ENCODE peak calls at places on chromosomes 13 and 19, in ten cellular contexts. B is stomach, W is IMR-90, C is Peyer's patch, O is transverse colon, S is uterus, K is endothelial cell of umbilical vein, E is ovary, J is breast epithelium, M is thyroid gland. N is an unnamed sample.

GRCh38 chr13:94335786-94336357 is 143.6 kb downstream of the DCT start:
- DNase-seq in B (no peak), W (peak), C (no peak), O (no peak), S (no peak), K (peak), E (no peak), J (no peak), M (no peak), N (no peak)

GRCh38 chr19:46428278-46429141 is at the start of gene PNMA8C:
- DNase-seq in B (peak), W (peak), C (peak), O (peak), S (peak), K (peak), E (peak), J (no peak), M (peak), N (peak)

GRCh38 chr19:49682274-49682673 is 5.2 kb downstream of the PRMT1 start:
- DNase-seq in B (no peak), W (no peak), C (no peak), O (no peak), S (no peak), K (no peak), E (no peak), J (no peak), M (no peak), N (no peak)

GRCh38 chr19:41219924-41220567 is 1.0 kb downstream of the AXL start:
- DNase-seq in B (no peak), W (peak), C (peak), O (peak), S (peak), K (no peak), E (peak), J (no peak), M (no peak), N (no peak)

GRCh38 chr19:35213678-35214632 is 14.6 kb downstream of the FAM187B start:
- DNase-seq in B (peak), W (peak), C (peak), O (peak), S (peak), K (peak), E (peak), J (peak), M (peak), N (no peak)

GRCh38 chr13:28441533-28441928 is 53.4 kb downstream of the FLT1 start:
- DNase-seq in B (no peak), W (no peak), C (no peak), O (no peak), S (no peak), K (no peak), E (no peak), J (no peak), M (no peak), N (no peak)

GRCh38 chr13:49341941-49342340 is 94.2 kb downstream of the CDADC1 start:
- DNase-seq in B (no peak), W (no peak), C (no peak), O (no peak), S (no peak), K (no peak), E (no peak), J (no peak), M (no peak), N (no peak)

GRCh38 chr13:44155422-44156293 is 218.0 kb upstream of the SERP2 start:
- DNase-seq in B (peak), W (peak), C (peak), O (peak), S (peak), K (peak), E (peak), J (peak), M (peak), N (no peak)

GRCh38 chr19:42252365-42253244 is 2.3 kb downstream of the ERF start:
- DNase-seq in B (no peak), W (peak), C (peak), O (no peak), S (peak), K (no peak), E (peak), J (no peak), M (peak), N (peak)

GRCh38 chr13:71252191-71252704 is 614.8 kb downstream of the DACH1 start:
- DNase-seq in B (no peak), W (no peak), C (no peak), O (no peak), S (no peak), K (peak), E (no peak), J (no peak), M (no peak), N (no peak)

GRCh38 chr19:36120092-36120983 is 5.1 kb downstream of the TBCB start:
- DNase-seq in B (no peak), W (no peak), C (no peak), O (no peak), S (no peak), K (no peak), E (no peak), J (no peak), M (no peak), N (no peak)

GRCh38 chr19:46902402-46902766 is 41.6 kb downstream of the ARHGAP35 start:
- DNase-seq in B (peak), W (peak), C (no peak), O (no peak), S (no peak), K (no peak), E (no peak), J (no peak), M (no peak), N (no peak)

GRCh38 chr19:45469132-45469834 is 1.5 kb downstream of the FOSB start:
- DNase-seq in B (peak), W (peak), C (peak), O (peak), S (peak), K (peak), E (peak), J (peak), M (peak), N (peak)

GRCh38 chr19:47157455-47158321 is 27.1 kb downstream of the SAE1 start:
- DNase-seq in B (peak), W (peak), C (peak), O (peak), S (no peak), K (peak), E (no peak), J (no peak), M (peak), N (no peak)

GRCh38 chr13:45370922-45371406 is 30.0 kb upstream of the TPT1 start:
- DNase-seq in B (peak), W (peak), C (peak), O (peak), S (peak), K (peak), E (peak), J (peak), M (peak), N (peak)

GRCh38 chr13:67200183-67200582 is 30.0 kb downstream of the PCDH9 start:
- DNase-seq in B (no peak), W (no peak), C (no peak), O (no peak), S (no peak), K (no peak), E (no peak), J (no peak), M (no peak), N (no peak)

GRCh38 chr19:7426986-7427385 is 61.8 kb downstream of the PEX11G start:
- DNase-seq in B (no peak), W (no peak), C (no peak), O (no peak), S (no peak), K (no peak), E (no peak), J (no peak), M (no peak), N (no peak)

GRCh38 chr19:18300930-18301717 is 19.7 kb upstream of the JUND start:
- DNase-seq in B (peak), W (peak), C (peak), O (peak), S (peak), K (no peak), E (peak), J (no peak), M (peak), N (peak)

GRCh38 chr19:28294395-28294794 is 918.6 kb downstream of the UQCRFS1 start:
- DNase-seq in B (no peak), W (no peak), C (no peak), O (peak), S (no peak), K (peak), E (no peak), J (no peak), M (no peak), N (no peak)

GRCh38 chr19:36267061-36267845 is 52.3 kb downstream of the ZNF146 start:
- DNase-seq in B (no peak), W (no peak), C (no peak), O (no peak), S (no peak), K (no peak), E (no peak), J (no peak), M (no peak), N (no peak)

GRCh38 chr19:36409841-36410240 is 8.6 kb downstream of the ZFP82 start:
- DNase-seq in B (no peak), W (no peak), C (no peak), O (no peak), S (no peak), K (no peak), E (no peak), J (no peak), M (no peak), N (no peak)

GRCh38 chr13:26051231-26052135 is at the start of gene SHISA2:
- DNase-seq in B (peak), W (peak), C (peak), O (no peak), S (no peak), K (peak), E (peak), J (no peak), M (peak), N (no peak)

GRCh38 chr13:23686948-23687347 is 116.7 kb downstream of the TNFRSF19 start:
- DNase-seq in B (no peak), W (no peak), C (no peak), O (no peak), S (no peak), K (no peak), E (no peak), J (no peak), M (no peak), N (no peak)

GRCh38 chr19:23505738-23506137 is 110.5 kb upstream of the ZNF91 start:
- DNase-seq in B (no peak), W (no peak), C (no peak), O (no peak), S (no peak), K (no peak), E (no peak), J (no peak), M (no peak), N (no peak)

GRCh38 chr13:41137951-41138350 is 5.3 kb upstream of the KBTBD6 start:
- DNase-seq in B (no peak), W (peak), C (no peak), O (no peak), S (no peak), K (no peak), E (no peak), J (no peak), M (no peak), N (no peak)

GRCh38 chr19:48596679-48597465 is 9.7 kb upstream of the SPACA4 start:
- DNase-seq in B (no peak), W (no peak), C (no peak), O (no peak), S (no peak), K (no peak), E (no peak), J (no peak), M (no peak), N (no peak)

GRCh38 chr13:46172531-46172991 is 9.4 kb downstream of the LCP1 start:
- DNase-seq in B (no peak), W (no peak), C (peak), O (peak), S (no peak), K (no peak), E (no peak), J (no peak), M (no peak), N (no peak)

GRCh38 chr13:95494082-95494681 is 58.3 kb upstream of the CLDN10 start:
- DNase-seq in B (no peak), W (peak), C (no peak), O (no peak), S (no peak), K (peak), E (no peak), J (no peak), M (no peak), N (peak)

GRCh38 chr19:1854542-1855039 is 6.3 kb upstream of the REXO1 start:
- DNase-seq in B (no peak), W (no peak), C (peak), O (peak), S (no peak), K (no peak), E (no peak), J (no peak), M (no peak), N (peak)

GRCh38 chr19:1854032-1854541 is 5.8 kb upstream of the REXO1 start:
- DNase-seq in B (no peak), W (no peak), C (no peak), O (no peak), S (no peak), K (no peak), E (no peak), J (no peak), M (no peak), N (no peak)

GRCh38 chr19:1856345-1856697 is 7.1 kb downstream of the KLF16 start:
- DNase-seq in B (no peak), W (no peak), C (no peak), O (no peak), S (no peak), K (no peak), E (no peak), J (no peak), M (no peak), N (no peak)

GRCh38 chr19:1855828-1856255 is 7.5 kb downstream of the KLF16 start:
- DNase-seq in B (no peak), W (peak), C (peak), O (no peak), S (no peak), K (no peak), E (no peak), J (no peak), M (no peak), N (peak)

GRCh38 chr19:1855040-1855827 is 7.0 kb upstream of the REXO1 start:
- DNase-seq in B (peak), W (peak), C (peak), O (peak), S (peak), K (peak), E (peak), J (peak), M (peak), N (peak)
- TF ChIP-seq POLR2A in B (no peak), W (peak), C (peak), O (peak), S (peak), K (peak), E (no peak), J (no peak), M (peak), N (peak)

GRCh38 chr13:27257648-27258253 is 6.4 kb downstream of the RPL21 start:
- DNase-seq in B (no peak), W (no peak), C (no peak), O (no peak), S (no peak), K (no peak), E (no peak), J (no peak), M (no peak), N (peak)

GRCh38 chr13:27259831-27260230 is 8.5 kb downstream of the RPL21 start:
- DNase-seq in B (no peak), W (no peak), C (no peak), O (no peak), S (no peak), K (peak), E (no peak), J (no peak), M (no peak), N (no peak)

GRCh38 chr13:27261376-27261775 is 9.3 kb upstream of the RASL11A start:
- DNase-seq in B (no peak), W (no peak), C (no peak), O (no peak), S (no peak), K (no peak), E (no peak), J (no peak), M (no peak), N (no peak)

GRCh38 chr13:27257233-27257568 is 5.8 kb downstream of the RPL21 start:
- DNase-seq in B (no peak), W (no peak), C (no peak), O (no peak), S (no peak), K (no peak), E (no peak), J (no peak), M (no peak), N (no peak)

GRCh38 chr13:27258637-27259377 is 7.4 kb downstream of the RPL21 start:
- DNase-seq in B (no peak), W (no peak), C (no peak), O (no peak), S (no peak), K (no peak), E (no peak), J (no peak), M (no peak), N (no peak)
- TF ChIP-seq POLR2A in B (no peak), W (peak), C (no peak), O (no peak), S (no peak), K (peak), E (no peak), J (no peak), M (no peak), N (no peak)

DNA sequence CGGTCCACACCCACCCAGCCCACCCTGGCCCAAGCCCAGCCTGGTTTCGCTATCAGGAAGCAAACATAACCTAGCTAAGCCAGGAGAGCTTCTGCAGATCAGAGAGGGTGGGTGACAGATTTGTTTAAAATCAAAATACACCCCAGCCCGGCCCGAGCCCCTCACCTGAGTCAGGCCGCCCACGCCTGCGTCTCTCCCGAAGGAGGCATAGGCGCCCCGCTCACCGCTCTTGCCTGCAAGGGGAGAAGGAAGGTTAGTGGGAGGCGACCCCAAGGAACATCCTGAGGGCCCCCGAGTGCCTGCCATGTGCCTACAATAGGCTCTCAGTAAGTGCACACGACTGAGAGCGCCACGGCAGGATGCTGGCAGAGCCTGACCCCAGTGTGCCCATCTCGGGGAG is 21.9 kb upstream of the UQCR11 start:
- DNase-seq in B (no peak), W (no peak), C (no peak), O (no peak), S (no peak), K (no peak), E (no peak), J (no peak), M (no peak), N (no peak)
- TF ChIP-seq POLR2A in B (no peak), W (no peak), C (no peak), O (no peak), S (no peak), K (no peak), E (no peak), J (no peak), M (no peak), N (no peak)

DNA sequence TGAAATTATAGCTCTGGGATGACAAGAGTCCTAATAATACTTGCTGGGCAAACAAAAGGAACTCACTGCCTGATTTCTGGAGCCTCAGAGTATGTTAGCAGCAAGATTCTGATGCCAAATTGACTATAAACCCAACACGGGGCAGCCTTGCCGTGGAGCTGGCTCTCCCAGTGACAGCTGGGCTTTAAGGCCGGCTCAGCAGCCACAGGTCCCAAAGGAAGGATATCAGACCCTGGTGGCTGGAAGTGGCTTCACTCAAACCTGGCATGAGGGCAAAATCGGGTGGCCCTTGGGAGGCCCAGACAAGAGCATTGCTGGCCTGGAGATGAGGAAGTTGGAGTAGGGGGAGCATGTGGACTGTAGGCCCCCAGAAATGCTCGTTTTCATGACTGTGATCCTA is 47.9 kb downstream of the EPS15L1 start:
- DNase-seq in B (no peak), W (no peak), C (no peak), O (no peak), S (no peak), K (no peak), E (no peak), J (no peak), M (no peak), N (no peak)
- TF ChIP-seq POLR2A in B (no peak), W (no peak), C (no peak), O (no peak), S (no peak), K (no peak), E (no peak), J (no peak), M (no peak), N (no peak)

N was measured in erythroblast.